ENCODE peak calls at places on chromosomes 13 and 19, in nine cellular contexts. B, V, L, S, I, E, M, G and X are unnamed samples.

GRCh38 chr19:1266116-1266817 is 2.9 kb upstream of the CIRBP start:
- DNase-seq in B (no peak), V (peak; percentile 93), L (peak; percentile 75), S (peak; percentile 95), I (peak; percentile 87), E (peak; percentile 97), M (peak; percentile 92), G (peak; percentile 94), X (no peak)

GRCh38 chr19:2089001-2089711 is 7.0 kb downstream of the MOB3A start:
- DNase-seq in B (no peak), V (no peak), L (no peak), S (no peak), I (peak; percentile 71), E (no peak), M (peak; percentile 54), G (peak; percentile 58), X (no peak)

GRCh38 chr13:107994137-107994536 is 221.2 kb downstream of the LIG4 start:
- DNase-seq in B (no peak), V (no peak), L (no peak), S (no peak), I (no peak), E (no peak), M (no peak), G (no peak), X (no peak)

GRCh38 chr19:16882146-16882545 is 6.7 kb upstream of the F2RL3 start:
- DNase-seq in B (no peak), V (no peak), L (no peak), S (no peak), I (no peak), E (no peak), M (no peak), G (no peak), X (no peak)

GRCh38 chr19:14015454-14016035 is 9.4 kb upstream of the RFX1 start:
- DNase-seq in B (no peak), V (no peak), L (no peak), S (no peak), I (no peak), E (no peak), M (no peak), G (peak; percentile 92), X (no peak)

GRCh38 chr19:33445752-33446070 is 72.2 kb downstream of the CEBPG start:
- DNase-seq in B (no peak), V (no peak), L (no peak), S (no peak), I (no peak), E (peak; percentile 43), M (no peak), G (no peak), X (no peak)

GRCh38 chr13:39313721-39314120 is 275.5 kb downstream of the NHLRC3 start:
- DNase-seq in B (no peak), V (no peak), L (no peak), S (no peak), I (no peak), E (no peak), M (no peak), G (no peak), X (no peak)

GRCh38 chr13:100913143-100913542 is 238.5 kb upstream of the TMTC4 start:
- DNase-seq in B (no peak), V (no peak), L (no peak), S (no peak), I (no peak), E (no peak), M (no peak), G (no peak), X (no peak)

GRCh38 chr13:109131698-109132257 is 502.4 kb downstream of the MYO16 start:
- DNase-seq in B (no peak), V (no peak), L (no peak), S (peak; percentile 12), I (no peak), E (no peak), M (no peak), G (peak; percentile 73), X (no peak)

GRCh38 chr19:38386300-38386967 is 1.4 kb downstream of the GGN start:
- DNase-seq in B (no peak), V (no peak), L (no peak), S (peak; percentile 29), I (no peak), E (no peak), M (no peak), G (no peak), X (no peak)

GRCh38 chr13:83221813-83222241 is 660.4 kb downstream of the SLITRK1 start:
- DNase-seq in B (no peak), V (no peak), L (no peak), S (no peak), I (peak; percentile 65), E (no peak), M (no peak), G (no peak), X (no peak)

GRCh38 chr19:39557791-39558622 is 18.0 kb upstream of the EID2 start:
- DNase-seq in B (no peak), V (no peak), L (no peak), S (no peak), I (no peak), E (no peak), M (no peak), G (no peak), X (peak; percentile 48)

GRCh38 chr19:46718157-46718933 is 1.4 kb upstream of the PRKD2 start:
- DNase-seq in B (no peak), V (peak; percentile 33), L (peak; percentile 54), S (peak; percentile 57), I (no peak), E (no peak), M (no peak), G (peak; percentile 76), X (no peak)

GRCh38 chr19:6677924-6678689 is 8.1 kb upstream of the TNFSF14 start:
- DNase-seq in B (no peak), V (peak; percentile 45), L (peak; percentile 57), S (no peak), I (no peak), E (no peak), M (peak; percentile 46), G (peak; percentile 42), X (no peak)

GRCh38 chr13:60671386-60671785 is 274.4 kb downstream of the TDRD3 start:
- DNase-seq in B (no peak), V (no peak), L (no peak), S (no peak), I (no peak), E (no peak), M (no peak), G (no peak), X (no peak)

GRCh38 chr13:27425151-27425917 is 915 bp downstream of the GTF3A start:
- DNase-seq in B (no peak), V (no peak), L (peak; percentile 22), S (no peak), I (no peak), E (no peak), M (no peak), G (peak; percentile 54), X (no peak)

GRCh38 chr19:33407716-33408115 is 34.2 kb downstream of the CEBPG start:
- DNase-seq in B (no peak), V (no peak), L (no peak), S (no peak), I (no peak), E (no peak), M (no peak), G (no peak), X (no peak)

GRCh38 chr19:41575998-41576397 is at the start of gene CEACAM21:
- DNase-seq in B (no peak), V (peak; percentile 64), L (peak; percentile 61), S (peak; percentile 68), I (no peak), E (peak; percentile 92), M (no peak), G (peak; percentile 60), X (peak; percentile 28)

GRCh38 chr19:42409477-42409876 is 17.7 kb downstream of the LIPE start:
- DNase-seq in B (no peak), V (peak; percentile 79), L (no peak), S (no peak), I (no peak), E (peak; percentile 79), M (no peak), G (no peak), X (no peak)

GRCh38 chr13:37382156-37382555 is 216.4 kb downstream of the POSTN start:
- DNase-seq in B (no peak), V (no peak), L (no peak), S (no peak), I (no peak), E (no peak), M (no peak), G (no peak), X (no peak)

GRCh38 chr13:25248071-25248470 is 39.2 kb downstream of the MTMR6 start:
- DNase-seq in B (no peak), V (no peak), L (no peak), S (no peak), I (no peak), E (no peak), M (no peak), G (peak; percentile 30), X (no peak)

GRCh38 chr13:49113526-49114286 is 106.4 kb upstream of the MLNR start:
- DNase-seq in B (no peak), V (no peak), L (no peak), S (no peak), I (peak; percentile 33), E (no peak), M (no peak), G (no peak), X (no peak)

GRCh38 chr13:53105477-53105876 is 76.9 kb downstream of the OLFM4 start:
- DNase-seq in B (no peak), V (no peak), L (no peak), S (no peak), I (no peak), E (no peak), M (no peak), G (no peak), X (no peak)

GRCh38 chr13:99151516-99151915 is 49.1 kb upstream of the UBAC2 start:
- DNase-seq in B (no peak), V (no peak), L (peak; percentile 24), S (no peak), I (peak; percentile 85), E (no peak), M (no peak), G (no peak), X (no peak)